ENCODE peak calls at places on chromosomes 13 and 19, in four cellular contexts. One of them, this sample, is unnamed.

GRCh38 chr19:52691215-52691610 is 43.6 kb downstream of the ZNF611 start:
- DNase-seq in A673: no peak
- DNase-seq in fibroblast of lung: no peak
- DNase-seq in PC-9: no peak
- DNase-seq in this sample: no peak

GRCh38 chr19:57769345-57770131 is at the start of gene ZNF586:
- DNase-seq in A673: peak; percentile 94
- DNase-seq in fibroblast of lung: peak; percentile 94
- DNase-seq in PC-9: peak; percentile 90
- DNase-seq in this sample: peak; percentile 96

GRCh38 chr13:20505405-20506366 is 20.0 kb downstream of the CRYL1 start:
- DNase-seq in A673: no peak
- DNase-seq in fibroblast of lung: no peak
- DNase-seq in PC-9: peak; percentile 53
- DNase-seq in this sample: no peak

GRCh38 chr13:20728579-20729300 is 25.2 kb downstream of the IL17D start:
- DNase-seq in A673: peak; percentile 49
- DNase-seq in fibroblast of lung: no peak
- DNase-seq in PC-9: no peak
- DNase-seq in this sample: no peak

GRCh38 chr13:26449063-26449848 is 108.2 kb upstream of the WASF3 start:
- DNase-seq in A673: no peak
- DNase-seq in fibroblast of lung: peak; percentile 24
- DNase-seq in PC-9: no peak
- DNase-seq in this sample: no peak

GRCh38 chr13:107834717-107835116 is 380.6 kb downstream of the LIG4 start:
- DNase-seq in A673: no peak
- DNase-seq in fibroblast of lung: peak; percentile 28
- DNase-seq in PC-9: no peak
- DNase-seq in this sample: no peak

GRCh38 chr19:10086032-10086903 is at the start of gene SHFL:
- DNase-seq in A673: peak; percentile 77
- DNase-seq in fibroblast of lung: peak; percentile 43
- DNase-seq in PC-9: peak; percentile 46
- DNase-seq in this sample: peak; percentile 80

GRCh38 chr19:1076046-1076386 is 9.0 kb downstream of the ARHGAP45 start:
- DNase-seq in A673: no peak
- DNase-seq in fibroblast of lung: no peak
- DNase-seq in PC-9: no peak
- DNase-seq in this sample: no peak

GRCh38 chr13:38346764-38347163 is 2.9 kb upstream of the UFM1 start:
- DNase-seq in A673: no peak
- DNase-seq in fibroblast of lung: no peak
- DNase-seq in PC-9: no peak
- DNase-seq in this sample: no peak

GRCh38 chr13:97385854-97386253 is 48.1 kb upstream of the RAP2A start:
- DNase-seq in A673: no peak
- DNase-seq in fibroblast of lung: peak; percentile 37
- DNase-seq in PC-9: no peak
- DNase-seq in this sample: no peak

GRCh38 chr13:112971288-112971643 is 2.3 kb downstream of the MCF2L start:
- DNase-seq in A673: no peak
- DNase-seq in fibroblast of lung: no peak
- DNase-seq in PC-9: no peak
- DNase-seq in this sample: no peak

GRCh38 chr19:48480476-48481190 is 11.5 kb downstream of the CYTH2 start:
- DNase-seq in A673: peak; percentile 48
- DNase-seq in fibroblast of lung: peak; percentile 51
- DNase-seq in PC-9: no peak
- DNase-seq in this sample: no peak

GRCh38 chr13:27619711-27620376 is 485 bp downstream of the LNX2 start:
- DNase-seq in A673: peak; percentile 43
- DNase-seq in fibroblast of lung: peak; percentile 42
- DNase-seq in PC-9: no peak
- DNase-seq in this sample: peak; percentile 15

GRCh38 chr13:111960152-111960772 is 106.7 kb upstream of the SOX1 start:
- DNase-seq in A673: no peak
- DNase-seq in fibroblast of lung: no peak
- DNase-seq in PC-9: no peak
- DNase-seq in this sample: no peak

DNA sequence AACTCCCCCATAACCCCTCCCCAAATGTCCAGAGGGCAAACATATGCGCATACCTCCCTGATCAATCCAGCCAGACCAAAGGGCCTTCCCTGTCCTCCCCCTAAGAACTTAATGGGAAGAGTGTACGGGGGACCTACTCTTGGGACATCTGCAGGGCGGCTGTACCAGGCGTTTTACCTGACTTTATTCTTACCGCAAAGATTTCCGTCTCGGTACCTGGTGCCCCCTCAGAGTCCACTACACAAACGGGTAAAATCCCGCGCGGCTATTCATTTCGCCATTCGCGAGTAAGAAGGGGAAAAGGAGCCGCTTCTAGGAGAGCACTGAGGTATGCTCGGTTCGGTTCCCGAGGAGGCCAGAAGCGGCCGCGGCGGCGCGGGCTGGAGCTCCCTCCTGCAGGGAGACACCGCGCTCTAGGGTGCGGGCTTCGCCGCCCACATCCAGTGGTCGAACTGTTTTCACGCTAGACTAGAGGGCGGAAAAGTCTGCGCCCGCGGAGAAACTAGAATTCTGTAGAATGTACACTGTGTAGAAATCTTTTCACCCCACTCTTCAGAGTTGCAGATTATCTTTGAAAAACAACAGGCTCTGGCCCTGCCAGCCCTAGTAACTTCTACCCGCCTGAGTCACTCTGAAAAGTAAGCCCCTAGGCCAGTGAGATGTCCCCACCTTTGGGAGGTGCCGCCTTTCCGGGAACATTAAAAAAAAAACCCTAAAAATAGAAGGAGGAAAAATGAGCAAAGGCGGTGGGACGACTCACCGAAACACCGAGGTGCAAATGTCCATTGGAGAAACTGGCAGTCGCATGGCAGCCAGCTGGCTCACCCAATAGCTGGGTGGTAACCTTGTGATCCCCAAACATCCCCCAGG is 3.8 kb upstream of the TSHZ3 start:
- DNase-seq in A673: no peak
- DNase-seq in fibroblast of lung: no peak
- DNase-seq in PC-9: no peak
- DNase-seq in this sample: no peak
- TF ChIP-seq EZH2 in A673: no peak
- TF ChIP-seq EZH2 in fibroblast of lung: no peak
- TF ChIP-seq EZH2 in PC-9: no peak
- TF ChIP-seq EZH2 in this sample: no peak

GRCh38 chr13:99347335-99347878 is 40.2 kb upstream of the GPR183 start:
- DNase-seq in A673: no peak
- DNase-seq in fibroblast of lung: no peak
- DNase-seq in PC-9: no peak
- DNase-seq in this sample: no peak
- H3K36me3 ChIP-seq in A673: peaks cover 2% of the 10 kb centered on the region
- H3K36me3 ChIP-seq in fibroblast of lung: no peaks in the 10 kb centered on the region
- H3K36me3 ChIP-seq in PC-9: peaks cover 12% of the 10 kb centered on the region
- H3K36me3 ChIP-seq in this sample: no peaks in the 10 kb centered on the region

DNA sequence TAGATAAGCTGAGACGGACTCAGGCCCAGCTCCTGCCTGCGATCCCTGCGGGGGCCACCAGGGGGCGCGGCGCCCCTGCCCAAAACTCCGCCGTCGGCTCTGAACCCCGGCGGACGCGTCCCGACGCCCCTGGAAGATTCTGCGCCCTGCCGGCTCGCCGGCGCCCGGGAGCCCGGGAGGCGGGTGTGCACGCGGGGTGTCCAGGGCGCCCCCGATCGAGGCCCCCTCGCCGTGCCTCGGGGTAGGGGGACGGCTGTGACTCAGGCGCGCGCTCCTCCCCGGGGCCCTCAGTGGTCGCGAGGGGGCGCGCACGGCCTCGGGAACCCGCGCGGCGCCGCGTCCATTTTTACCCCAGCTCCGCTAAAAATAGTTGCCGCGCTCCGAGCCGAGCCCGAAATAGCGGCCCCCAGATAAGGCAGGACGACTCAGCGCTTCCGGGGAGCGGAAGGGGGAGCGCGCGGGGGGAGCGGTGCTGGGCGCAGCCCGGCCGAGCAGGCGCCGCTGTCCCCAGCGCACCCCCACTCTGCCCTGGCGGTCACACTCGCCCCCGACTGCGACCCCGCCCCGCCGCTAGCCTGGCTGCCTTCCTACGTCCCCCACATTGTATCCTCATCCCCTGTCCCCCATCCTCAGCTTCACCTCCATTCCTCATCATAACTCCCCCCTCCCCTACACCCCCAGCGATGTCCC is 16.0 kb upstream of the ERCC1 start:
- DNase-seq in A673: peak; percentile 87
- DNase-seq in fibroblast of lung: peak; percentile 74
- DNase-seq in PC-9: no peak
- DNase-seq in this sample: peak; percentile 73
- TF ChIP-seq EZH2 in A673: no peak
- TF ChIP-seq EZH2 in fibroblast of lung: no peak
- TF ChIP-seq EZH2 in PC-9: no peak
- TF ChIP-seq EZH2 in this sample: no peak

GRCh38 chr19:23145617-23146415 is 29.0 kb downstream of the ZNF730 start:
- DNase-seq in A673: no peak
- DNase-seq in fibroblast of lung: no peak
- DNase-seq in PC-9: no peak
- DNase-seq in this sample: no peak
- H3K36me3 ChIP-seq in A673: peaks cover 6% of the 10 kb centered on the region
- H3K36me3 ChIP-seq in fibroblast of lung: no peaks in the 10 kb centered on the region
- H3K36me3 ChIP-seq in PC-9: no peaks in the 10 kb centered on the region
- H3K36me3 ChIP-seq in this sample: no peaks in the 10 kb centered on the region

GRCh38 chr19:47445937-47446402 is 25.7 kb downstream of the SLC8A2 start:
- DNase-seq in A673: peak; percentile 67
- DNase-seq in fibroblast of lung: no peak
- DNase-seq in PC-9: no peak
- DNase-seq in this sample: no peak
- TF ChIP-seq EZH2 in A673: no peak
- TF ChIP-seq EZH2 in fibroblast of lung: peak; percentile 60
- TF ChIP-seq EZH2 in PC-9: no peak
- TF ChIP-seq EZH2 in this sample: no peak

GRCh38 chr19:4957981-4958380 is 10.9 kb upstream of the KDM4B start:
- DNase-seq in A673: no peak
- DNase-seq in fibroblast of lung: no peak
- DNase-seq in PC-9: no peak
- DNase-seq in this sample: no peak
- H3K36me3 ChIP-seq in A673: peaks cover 77% of the 10 kb centered on the region
- H3K36me3 ChIP-seq in fibroblast of lung: peaks cover 15% of the 10 kb centered on the region
- H3K36me3 ChIP-seq in PC-9: no peaks in the 10 kb centered on the region
- H3K36me3 ChIP-seq in this sample: no peaks in the 10 kb centered on the region

This sample was measured in MM.1S.